ENCODE peak calls at places on chromosomes 5 and 9, in six cellular contexts. H is stomach; E is CD8-positive, alpha-beta T cell; K is fibroblast of the aortic adventitia; F is GM23338; R is tibial nerve. G is an unnamed sample.

GRCh38 chr9:16627967-16628366 is 242.5 kb downstream of the BNC2 start:
- DNase-seq in H (no peak), E (no peak), K (peak), F (no peak), R (peak), G (no peak)

GRCh38 chr9:136226680-136227410 is 18.8 kb downstream of the QSOX2 start:
- DNase-seq in H (no peak), E (no peak), K (no peak), F (no peak), R (no peak), G (no peak)

GRCh38 chr9:73611072-73611471 is 459.4 kb downstream of the ANXA1 start:
- DNase-seq in H (no peak), E (no peak), K (no peak), F (no peak), R (no peak), G (peak)

GRCh38 chr5:122192883-122193496 is 63.6 kb downstream of the ZNF474 start:
- DNase-seq in H (no peak), E (no peak), K (peak), F (peak), R (peak), G (peak)

GRCh38 chr5:55577353-55578060 is 42.7 kb upstream of the PLPP1 start:
- DNase-seq in H (no peak), E (no peak), K (peak), F (no peak), R (no peak), G (peak)

GRCh38 chr5:74974451-74975089 is 77.8 kb downstream of the GCNT4 start:
- DNase-seq in H (no peak), E (peak), K (no peak), F (no peak), R (no peak), G (no peak)

GRCh38 chr9:113857875-113858274 is 18.2 kb upstream of the ZNF618 start:
- DNase-seq in H (no peak), E (no peak), K (no peak), F (peak), R (no peak), G (no peak)

GRCh38 chr5:36815871-36816270 is 60.7 kb upstream of the NIPBL start:
- DNase-seq in H (no peak), E (no peak), K (no peak), F (no peak), R (no peak), G (no peak)

GRCh38 chr9:16782490-16782889 is 88.0 kb downstream of the BNC2 start:
- DNase-seq in H (no peak), E (no peak), K (no peak), F (no peak), R (no peak), G (no peak)

GRCh38 chr5:149605998-149606721 is 24.9 kb downstream of the ARHGEF37 start:
- DNase-seq in H (peak), E (no peak), K (peak), F (no peak), R (no peak), G (peak)

GRCh38 chr5:113800686-113801085 is 287.2 kb downstream of the YTHDC2 start:
- DNase-seq in H (no peak), E (no peak), K (no peak), F (no peak), R (no peak), G (no peak)

GRCh38 chr5:15442183-15442550 is 57.8 kb upstream of the FBXL7 start:
- DNase-seq in H (no peak), E (no peak), K (no peak), F (no peak), R (no peak), G (no peak)

GRCh38 chr9:99305820-99306811 is 84.0 kb downstream of the SEC61B start:
- DNase-seq in H (no peak), E (no peak), K (no peak), F (no peak), R (no peak), G (no peak)

GRCh38 chr9:12930906-12931305 is 156.1 kb downstream of the LURAP1L start:
- DNase-seq in H (no peak), E (no peak), K (no peak), F (no peak), R (no peak), G (peak)

GRCh38 chr5:36691241-36691640 is 84.8 kb downstream of the SLC1A3 start:
- DNase-seq in H (no peak), E (no peak), K (no peak), F (no peak), R (no peak), G (peak)

GRCh38 chr9:16434522-16434921 is 435.9 kb downstream of the BNC2 start:
- DNase-seq in H (no peak), E (no peak), K (peak), F (no peak), R (no peak), G (no peak)

GRCh38 chr5:154829589-154830218 is 20.7 kb downstream of the FAXDC2 start:
- DNase-seq in H (peak), E (peak), K (no peak), F (no peak), R (no peak), G (peak)

GRCh38 chr5:135989686-135990085 is 34.9 kb upstream of the LECT2 start:
- DNase-seq in H (no peak), E (no peak), K (no peak), F (no peak), R (no peak), G (no peak)

GRCh38 chr5:159049844-159050318 is 49.8 kb downstream of the EBF1 start:
- DNase-seq in H (no peak), E (no peak), K (peak), F (peak), R (no peak), G (peak)

GRCh38 chr5:61673007-61673735 is 341.1 kb downstream of the ZSWIM6 start:
- DNase-seq in H (peak), E (no peak), K (peak), F (no peak), R (no peak), G (peak)

GRCh38 chr5:102200861-102201260 is 95.2 kb downstream of the SLCO4C1 start:
- DNase-seq in H (no peak), E (no peak), K (no peak), F (no peak), R (no peak), G (no peak)

GRCh38 chr9:75238311-75238976 is 150.1 kb downstream of the OSTF1 start:
- DNase-seq in H (peak), E (peak), K (peak), F (peak), R (peak), G (peak)

GRCh38 chr5:34586117-34586885 is 69.8 kb upstream of the RAI14 start:
- DNase-seq in H (no peak), E (no peak), K (peak), F (no peak), R (no peak), G (peak)

GRCh38 chr9:134236001-134236421 is 71.6 kb upstream of the RNU6ATAC start:
- DNase-seq in H (no peak), E (no peak), K (peak), F (no peak), R (peak), G (no peak)

GRCh38 chr5:5146530-5147160 is 6.5 kb downstream of the ADAMTS16 start:
- DNase-seq in H (no peak), E (no peak), K (peak), F (no peak), R (no peak), G (no peak)

GRCh38 chr9:132644251-132644650 is 25.5 kb downstream of the DDX31 start:
- DNase-seq in H (no peak), E (no peak), K (no peak), F (peak), R (no peak), G (no peak)
- TF ChIP-seq CTCF in H (no peak), E (no peak), K (peak), F (peak), R (no peak), G (no peak)

GRCh38 chr5:143155445-143155844 is 248.0 kb downstream of the NR3C1 start:
- DNase-seq in H (no peak), E (no peak), K (peak), F (no peak), R (no peak), G (no peak)
- H3K4me3 ChIP-seq in H (no peak), E (no peak), K (no peak), F (no peak), R (no peak), G (no peak)

DNA sequence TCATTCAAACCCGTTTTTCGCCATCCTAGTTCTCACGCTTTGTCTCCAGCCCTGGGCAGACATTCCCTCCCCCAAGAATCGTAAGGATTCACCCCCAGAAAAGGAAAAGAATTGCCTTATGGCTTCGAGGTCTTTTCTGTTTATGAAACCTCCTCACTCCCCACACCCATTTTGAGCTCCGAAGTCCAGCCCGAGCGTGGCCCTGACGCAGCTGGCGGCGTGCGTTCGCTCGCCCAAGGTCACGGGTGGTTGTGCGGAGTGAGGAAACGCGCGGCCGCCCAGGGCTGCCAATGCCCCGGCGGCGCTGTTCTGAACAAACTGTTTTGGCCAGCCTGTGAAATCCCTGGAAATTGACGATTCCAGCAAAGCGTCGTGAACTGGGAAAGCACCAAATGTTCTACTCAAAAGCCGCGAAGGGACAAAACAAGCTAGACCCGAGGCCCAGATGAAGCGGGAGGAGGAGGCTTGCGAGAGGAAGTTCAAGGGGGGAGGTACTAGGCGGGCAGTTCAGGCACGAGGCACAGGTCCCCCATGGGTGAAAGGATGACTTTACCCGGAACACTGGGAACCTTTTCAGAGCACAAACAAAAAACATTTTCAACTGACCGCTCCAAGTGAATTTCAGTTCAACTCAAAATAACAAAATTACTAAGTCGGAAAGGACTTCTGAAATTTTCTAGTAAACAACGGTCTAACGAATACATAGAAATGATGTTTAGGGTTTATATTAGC is 683 bp upstream of the ZFAND5 start:
- DNase-seq in H (peak), E (peak), K (peak), F (peak), R (peak), G (peak)
- TF ChIP-seq CTCF in H (no peak), E (no peak), K (peak), F (no peak), R (peak), G (peak)

DNA sequence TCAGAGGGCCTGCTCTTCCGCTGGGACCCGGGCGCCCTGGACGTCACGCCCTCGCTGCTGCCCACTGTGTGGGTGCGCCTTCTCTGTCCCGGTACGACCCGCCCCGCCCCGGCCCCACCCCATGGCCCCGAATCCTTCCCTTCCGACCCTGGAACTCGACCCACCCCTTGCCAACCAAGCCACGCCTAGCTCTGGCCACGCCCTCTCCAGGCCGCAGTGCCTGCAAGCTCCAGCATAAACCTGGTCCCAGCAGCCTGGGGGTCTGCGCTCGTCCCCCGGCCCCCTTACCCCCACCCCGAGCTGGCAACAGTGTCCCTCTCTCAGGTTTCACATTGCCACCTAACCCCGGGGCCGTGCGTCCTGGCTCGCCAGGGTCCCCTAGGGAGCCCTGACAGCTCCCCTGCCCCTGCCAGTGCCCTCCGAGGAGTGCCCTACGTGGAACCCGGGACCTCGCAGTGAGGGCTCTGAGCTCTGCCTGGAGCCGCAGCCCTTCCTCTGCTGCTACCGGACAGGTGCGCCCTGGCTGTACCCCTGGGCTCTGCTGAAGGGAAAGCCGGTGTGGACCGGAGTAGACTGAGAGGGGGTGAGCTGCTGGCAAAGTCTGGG is 3.4 kb downstream of the ADGRD2 start:
- DNase-seq in H (no peak), E (no peak), K (no peak), F (peak), R (no peak), G (no peak)
- H3K4me3 ChIP-seq in H (no peak), E (no peak), K (no peak), F (peak), R (no peak), G (peak)

GRCh38 chr5:177225798-177226197 is 77.7 kb downstream of the RAB24 start:
- DNase-seq in H (no peak), E (no peak), K (no peak), F (no peak), R (no peak), G (no peak)

GRCh38 chr5:177230660-177231059 is 72.9 kb downstream of the RAB24 start:
- DNase-seq in H (no peak), E (no peak), K (no peak), F (no peak), R (no peak), G (no peak)

GRCh38 chr5:177226882-177227281 is 76.6 kb downstream of the RAB24 start:
- DNase-seq in H (no peak), E (no peak), K (no peak), F (no peak), R (no peak), G (no peak)

GRCh38 chr5:177231479-177232250 is 71.9 kb downstream of the RAB24 start:
- DNase-seq in H (no peak), E (no peak), K (no peak), F (no peak), R (no peak), G (no peak)

GRCh38 chr5:177228751-177229150 is 74.8 kb downstream of the RAB24 start:
- DNase-seq in H (no peak), E (no peak), K (no peak), F (no peak), R (no peak), G (no peak)
- TF ChIP-seq CTCF in H (no peak), E (no peak), K (no peak), F (no peak), R (no peak), G (no peak)

GRCh38 chr9:4491621-4491975 is 1.3 kb downstream of the SLC1A1 start:
- DNase-seq in H (peak), E (no peak), K (no peak), F (peak), R (no peak), G (no peak)
- H3K4me3 ChIP-seq in H (peak), E (no peak), K (peak), F (peak), R (peak), G (no peak)

GRCh38 chr9:117394655-117395054 is 20.2 kb downstream of the ASTN2 start:
- DNase-seq in H (no peak), E (no peak), K (no peak), F (no peak), R (no peak), G (no peak)

GRCh38 chr9:117387422-117387821 is 27.4 kb downstream of the ASTN2 start:
- DNase-seq in H (no peak), E (no peak), K (no peak), F (no peak), R (no peak), G (no peak)

DNA sequence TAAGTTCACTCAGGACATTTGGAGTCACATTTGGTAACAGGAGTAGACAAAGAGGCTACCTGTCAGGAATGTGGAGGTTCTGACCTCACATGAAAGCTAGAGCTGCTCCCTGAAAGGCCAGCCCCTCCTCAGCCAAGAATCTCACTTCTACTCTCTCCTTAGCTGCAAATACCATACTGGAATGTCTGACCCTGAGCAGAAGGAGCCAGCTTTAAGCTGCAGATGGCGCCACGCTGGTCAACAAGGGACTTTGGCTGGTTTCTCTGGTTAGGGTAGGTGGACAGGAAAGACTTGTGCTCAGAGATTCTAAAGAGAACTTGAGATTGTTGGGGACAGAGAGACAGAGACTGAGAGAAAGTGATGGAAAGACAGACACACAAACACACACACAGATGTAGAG is 21.9 kb downstream of the ASTN2 start:
- DNase-seq in H (no peak), E (no peak), K (no peak), F (peak), R (no peak), G (no peak)
- TF ChIP-seq CTCF in H (no peak), E (no peak), K (no peak), F (peak), R (no peak), G (no peak)

DNA sequence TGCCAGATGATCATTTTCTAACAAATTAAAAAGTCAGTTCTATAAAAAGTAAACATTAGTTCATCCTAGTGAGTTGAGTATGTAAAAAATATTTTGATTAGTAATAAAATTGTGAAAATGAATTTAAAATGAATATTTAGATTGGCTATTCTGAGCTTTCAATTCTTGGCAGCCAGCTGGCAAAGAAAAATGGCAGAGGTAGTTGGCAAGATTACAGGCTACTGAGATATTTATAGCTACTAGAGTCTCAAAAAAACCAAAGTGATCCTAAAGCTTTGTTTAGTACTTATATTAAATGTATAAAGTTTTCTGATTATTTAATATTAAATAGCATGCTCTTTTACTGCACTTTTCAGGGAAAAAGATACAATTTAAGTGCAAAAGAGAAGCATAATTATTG is 25.0 kb downstream of the SGTB start:
- DNase-seq in H (no peak), E (no peak), K (peak), F (no peak), R (no peak), G (no peak)
- H3K4me3 ChIP-seq in H (no peak), E (no peak), K (no peak), F (no peak), R (no peak), G (no peak)

DNA sequence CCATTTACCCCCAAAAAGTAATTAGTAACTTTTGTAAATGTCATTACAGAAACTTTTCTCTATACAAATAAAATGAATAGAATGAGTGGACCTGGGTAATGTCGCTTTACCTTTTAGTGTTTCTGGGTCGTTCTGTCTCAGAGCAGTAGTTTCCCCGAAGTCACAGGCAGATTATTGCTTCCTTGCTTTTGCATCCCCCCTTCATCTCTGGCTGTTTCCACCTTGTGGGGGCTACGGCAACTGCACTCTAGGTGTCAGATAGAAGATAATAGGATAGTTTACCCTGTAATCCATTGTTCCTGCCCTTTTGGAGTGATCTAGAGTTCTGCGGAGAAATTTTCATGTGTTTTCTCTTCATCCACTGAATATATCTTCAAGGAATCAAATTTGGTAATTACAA is 68.7 kb downstream of the PRR16 start:
- DNase-seq in H (no peak), E (no peak), K (no peak), F (peak), R (no peak), G (no peak)
- TF ChIP-seq CTCF in H (no peak), E (no peak), K (peak), F (peak), R (no peak), G (no peak)

DNA sequence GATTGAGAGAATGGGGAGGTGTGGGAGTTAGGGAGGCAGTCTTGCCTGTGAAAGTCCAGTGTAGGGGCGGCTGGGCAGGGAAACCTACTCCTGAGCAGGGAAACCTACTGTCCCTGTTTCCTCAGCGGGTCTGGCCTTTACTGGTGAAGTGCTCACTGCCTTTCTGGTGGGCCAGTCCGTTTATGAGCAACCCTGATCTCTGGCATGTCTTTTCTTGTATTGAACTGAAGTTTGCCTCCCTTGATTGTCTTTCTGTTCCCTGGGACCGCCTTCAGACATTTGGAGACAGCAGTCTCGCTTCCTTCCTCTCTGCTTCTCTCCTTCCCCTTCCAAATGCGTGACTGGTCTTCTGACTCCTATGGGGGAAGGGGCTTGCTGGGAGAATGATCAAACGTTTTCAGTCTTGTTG is 2.9 kb downstream of the SNX18 start:
- DNase-seq in H (peak), E (no peak), K (peak), F (peak), R (peak), G (peak)
- H3K4me3 ChIP-seq in H (peak), E (peak), K (peak), F (peak), R (peak), G (peak)